ENCODE peak calls at places on chromosomes 4 and X, in seven cellular contexts. S is fibroblast of mammary gland, W is uterus, K is astrocyte of the cerebellum, N is BJ, T is transverse colon, A is thoracic aorta. O is an unnamed sample.

GRCh38 chrX:70255452-70255851 is 4.6 kb downstream of the P2RY4 start:
- DNase-seq in S (peak), W (no peak), K (no peak), N (no peak), T (no peak), A (no peak), O (no peak)

GRCh38 chrX:46953597-46953996 is 41.4 kb downstream of the JADE3 start:
- DNase-seq in S (peak), W (no peak), K (no peak), N (no peak), T (no peak), A (no peak), O (no peak)

GRCh38 chr4:22850055-22850454 is 157.3 kb downstream of the GBA3 start:
- DNase-seq in S (no peak), W (no peak), K (no peak), N (no peak), T (no peak), A (no peak), O (no peak)

GRCh38 chr4:184599492-184600135 is 49.6 kb downstream of the CASP3 start:
- DNase-seq in S (peak), W (no peak), K (peak), N (peak), T (no peak), A (no peak), O (peak)

GRCh38 chr4:177001271-177002175 is 208.8 kb upstream of the VEGFC start:
- DNase-seq in S (peak), W (no peak), K (no peak), N (no peak), T (no peak), A (no peak), O (peak)

GRCh38 chrX:23952984-23953907 is 45.4 kb downstream of the CXorf58 start:
- DNase-seq in S (no peak), W (no peak), K (no peak), N (no peak), T (no peak), A (no peak), O (no peak)

GRCh38 chr4:27807207-27807606 is 946.6 kb downstream of the STIM2 start:
- DNase-seq in S (peak), W (no peak), K (no peak), N (no peak), T (no peak), A (no peak), O (no peak)

GRCh38 chrX:69618803-69619202 is 2.9 kb downstream of the EDA start:
- DNase-seq in S (peak), W (no peak), K (no peak), N (no peak), T (peak), A (no peak), O (peak)

GRCh38 chr4:107740950-107741701 is 21.1 kb upstream of the PAPSS1 start:
- DNase-seq in S (peak), W (peak), K (peak), N (peak), T (peak), A (no peak), O (peak)

GRCh38 chr4:105894570-105895323 is 524 bp upstream of the NPNT start:
- DNase-seq in S (no peak), W (no peak), K (peak), N (no peak), T (peak), A (no peak), O (peak)

GRCh38 chr4:74886490-74886889 is 46.4 kb upstream of the PARM1 start:
- DNase-seq in S (peak), W (no peak), K (no peak), N (peak), T (no peak), A (no peak), O (peak)

GRCh38 chr4:121034010-121034409 is 38.3 kb downstream of the NDNF start:
- DNase-seq in S (peak), W (no peak), K (peak), N (peak), T (no peak), A (no peak), O (peak)

GRCh38 chr4:48331577-48332340 is 9.6 kb upstream of the SLAIN2 start:
- DNase-seq in S (peak), W (no peak), K (no peak), N (peak), T (no peak), A (no peak), O (peak)

GRCh38 chr4:140156529-140157171 is 2.7 kb upstream of the MAML3 start:
- DNase-seq in S (no peak), W (no peak), K (no peak), N (no peak), T (no peak), A (no peak), O (peak)

GRCh38 chrX:53211391-53211978 is 13.5 kb downstream of the KDM5C start:
- DNase-seq in S (peak), W (no peak), K (no peak), N (no peak), T (no peak), A (no peak), O (no peak)

GRCh38 chrX:116357317-116357716 is 79.1 kb upstream of the SLC6A14 start:
- DNase-seq in S (no peak), W (no peak), K (no peak), N (no peak), T (no peak), A (no peak), O (no peak)

GRCh38 chrX:115892056-115892708 is 278.4 kb upstream of the AGTR2 start:
- DNase-seq in S (peak), W (no peak), K (no peak), N (no peak), T (peak), A (no peak), O (no peak)

GRCh38 chr4:186918466-186918865 is 194.8 kb upstream of the FAT1 start:
- DNase-seq in S (no peak), W (no peak), K (no peak), N (no peak), T (no peak), A (no peak), O (peak)

GRCh38 chr4:25861951-25862410 is 807 bp downstream of the SEL1L3 start:
- DNase-seq in S (peak), W (no peak), K (no peak), N (no peak), T (peak), A (no peak), O (peak)

GRCh38 chr4:59091376-59092142 is 1981.4 kb upstream of the IGFBP7 start:
- DNase-seq in S (no peak), W (peak), K (no peak), N (no peak), T (no peak), A (no peak), O (no peak)

GRCh38 chrX:97882306-97882705 is 998.6 kb downstream of the RPA4 start:
- DNase-seq in S (peak), W (no peak), K (no peak), N (no peak), T (no peak), A (no peak), O (no peak)

GRCh38 chrX:133045986-133046385 is 50.9 kb downstream of the USP26 start:
- DNase-seq in S (peak), W (no peak), K (no peak), N (no peak), T (no peak), A (no peak), O (peak)

GRCh38 chr4:39335566-39335965 is 30.6 kb downstream of the RFC1 start:
- DNase-seq in S (no peak), W (no peak), K (no peak), N (no peak), T (no peak), A (no peak), O (no peak)

GRCh38 chr4:139595989-139596679 is 40.1 kb upstream of the SETD7 start:
- DNase-seq in S (peak), W (no peak), K (no peak), N (no peak), T (no peak), A (no peak), O (peak)

GRCh38 chrX:38806054-38806389 is 4.8 kb downstream of the MID1IP1 start:
- DNase-seq in S (no peak), W (no peak), K (no peak), N (no peak), T (no peak), A (no peak), O (no peak)

GRCh38 chr4:1406416-1406945 is at the start of gene NKX1-1:
- DNase-seq in S (no peak), W (no peak), K (no peak), N (no peak), T (no peak), A (no peak), O (no peak)

GRCh38 chrX:34350552-34350951 is 218.4 kb upstream of the FAM47A start:
- DNase-seq in S (no peak), W (no peak), K (no peak), N (no peak), T (no peak), A (no peak), O (no peak)

GRCh38 chr4:1713003-1713397 is 881 bp upstream of the SLBP start:
- DNase-seq in S (no peak), W (no peak), K (no peak), N (no peak), T (no peak), A (no peak), O (no peak)

GRCh38 chr4:110619001-110619350 is 3.9 kb downstream of the PITX2 start:
- DNase-seq in S (no peak), W (no peak), K (no peak), N (no peak), T (no peak), A (no peak), O (no peak)

GRCh38 chr4:110621328-110621812 is 1.5 kb downstream of the PITX2 start:
- DNase-seq in S (no peak), W (no peak), K (no peak), N (no peak), T (no peak), A (no peak), O (no peak)

GRCh38 chr4:110619401-110620247 is 3.3 kb downstream of the PITX2 start:
- DNase-seq in S (no peak), W (no peak), K (no peak), N (no peak), T (no peak), A (no peak), O (no peak)

GRCh38 chr4:110621839-110622751 is 782 bp downstream of the PITX2 start:
- DNase-seq in S (peak), W (no peak), K (no peak), N (no peak), T (no peak), A (no peak), O (no peak)

DNA sequence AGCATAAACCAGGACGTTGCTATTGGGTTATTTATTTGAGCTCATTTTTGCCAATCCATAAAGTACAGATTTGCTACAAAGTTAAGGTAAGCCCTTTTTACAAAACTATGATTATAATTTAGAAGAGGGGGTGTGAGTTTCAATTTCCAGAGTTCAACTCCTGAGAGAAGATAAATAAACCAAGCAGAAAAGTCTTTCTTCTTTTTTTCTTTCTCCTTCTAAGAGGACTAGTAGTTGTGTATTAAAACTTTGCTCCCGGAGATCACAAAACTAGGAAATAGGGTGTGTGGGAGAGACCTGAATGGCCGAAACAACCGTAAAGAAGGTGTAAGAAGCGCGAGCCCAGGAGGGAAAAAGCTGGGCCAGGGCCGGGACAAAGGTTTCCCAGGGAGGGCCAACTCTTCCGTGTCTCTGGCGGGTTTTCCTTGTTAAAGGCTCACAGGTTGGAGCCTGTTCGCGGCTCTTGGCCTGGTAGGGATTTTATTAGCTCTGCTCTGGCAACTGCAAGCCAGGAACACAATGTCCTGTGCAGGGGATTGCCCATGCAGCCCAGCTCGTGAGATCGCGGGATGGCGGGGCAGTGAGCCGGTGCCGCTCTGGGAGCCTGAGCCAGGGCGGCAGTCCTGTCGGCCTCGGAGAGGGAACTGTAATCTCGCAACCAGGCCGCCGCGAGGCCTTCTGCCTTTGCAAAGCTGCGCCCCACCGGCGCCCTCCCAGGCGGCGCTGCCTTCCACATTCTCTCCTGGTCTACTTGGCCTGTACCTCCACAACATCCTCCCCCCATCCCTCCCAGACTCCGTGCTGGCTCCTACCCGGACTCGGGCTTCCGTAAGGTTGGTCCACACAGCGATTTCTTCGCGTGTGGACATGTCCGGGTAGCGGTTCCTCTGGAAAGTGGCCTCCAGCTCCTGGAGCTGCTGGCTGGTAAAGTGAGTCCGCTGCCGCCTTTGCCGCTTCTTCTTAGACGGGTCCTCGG is 2.2 kb downstream of the PITX2 start:
- DNase-seq in S (no peak), W (no peak), K (no peak), N (no peak), T (peak), A (no peak), O (no peak)
- H3K4me3 ChIP-seq in S (no peak), W (no peak), K (no peak), N (no peak), T (no peak), A (peak), O (no peak)

GRCh38 chrX:128781506-128781905 is 729.3 kb upstream of the ACTRT1 start:
- DNase-seq in S (no peak), W (no peak), K (no peak), N (no peak), T (peak), A (no peak), O (no peak)
- TF ChIP-seq CTCF in S (no peak), W (no peak), K (no peak), N (no peak), T (peak), A (no peak), O (no peak)

DNA sequence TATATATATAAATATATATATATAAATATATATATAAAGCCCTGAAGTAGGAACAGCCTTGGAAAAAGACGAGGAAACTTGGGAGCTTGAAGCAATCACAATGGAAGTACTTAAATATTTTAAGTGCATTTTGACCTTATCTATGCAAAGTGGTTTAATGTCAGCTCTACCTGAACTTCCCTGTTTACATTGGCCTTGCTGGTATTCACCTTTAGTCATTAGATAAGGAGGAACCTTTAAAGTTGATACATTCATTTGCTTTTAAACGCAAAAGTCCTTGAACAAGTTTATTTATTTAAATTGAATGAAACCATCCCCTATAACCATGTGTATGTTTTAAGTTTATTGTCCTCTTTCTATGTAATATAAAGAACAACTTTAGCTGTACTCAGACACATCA is 166.7 kb upstream of the ANKRD50 start:
- DNase-seq in S (no peak), W (no peak), K (no peak), N (no peak), T (no peak), A (no peak), O (no peak)
- H3K4me3 ChIP-seq in S (no peak), W (no peak), K (no peak), N (no peak), T (no peak), A (no peak), O (no peak)

GRCh38 chr4:15197005-15197404 is 194.7 kb downstream of the CPEB2 start:
- DNase-seq in S (peak), W (no peak), K (no peak), N (no peak), T (no peak), A (no peak), O (peak)
- TF ChIP-seq CTCF in S (peak), W (no peak), K (peak), N (peak), T (no peak), A (no peak), O (peak)

GRCh38 chr4:16072168-16072567 is 11.7 kb downstream of the PROM1 start:
- DNase-seq in S (no peak), W (no peak), K (no peak), N (no peak), T (no peak), A (no peak), O (no peak)

GRCh38 chr4:16070203-16070602 is 13.6 kb downstream of the PROM1 start:
- DNase-seq in S (no peak), W (no peak), K (no peak), N (no peak), T (no peak), A (no peak), O (no peak)

GRCh38 chr4:16067515-16067914 is 16.3 kb downstream of the PROM1 start:
- DNase-seq in S (peak), W (no peak), K (no peak), N (no peak), T (peak), A (no peak), O (no peak)

GRCh38 chr4:16065066-16065465 is 18.8 kb downstream of the PROM1 start:
- DNase-seq in S (no peak), W (no peak), K (no peak), N (no peak), T (no peak), A (no peak), O (no peak)

DNA sequence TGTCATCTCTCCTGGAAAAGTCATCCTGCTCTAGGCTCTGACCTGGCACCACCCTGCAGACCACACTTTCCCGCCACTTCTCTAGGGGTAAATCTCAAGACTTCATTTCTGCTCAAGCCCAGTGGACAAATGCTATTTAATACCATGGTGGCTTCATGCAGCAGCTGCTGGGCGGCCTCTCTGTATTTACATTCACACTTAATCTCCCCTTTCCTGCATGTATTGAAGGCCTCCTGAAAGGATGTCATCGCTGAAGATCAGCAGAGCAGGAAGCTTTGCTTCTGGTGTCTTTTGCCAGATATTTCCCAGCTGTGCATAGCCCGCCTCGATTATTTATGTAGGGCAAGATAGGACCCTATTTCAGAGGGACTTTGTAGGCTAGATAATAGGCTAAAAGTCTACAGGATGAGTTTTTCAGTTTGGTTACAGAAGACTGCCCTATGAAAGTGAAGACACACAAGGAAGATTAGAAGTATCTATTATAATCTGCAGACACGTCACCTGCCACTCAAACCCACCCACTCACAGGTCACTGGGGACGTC is 17.2 kb downstream of the PROM1 start:
- DNase-seq in S (no peak), W (no peak), K (no peak), N (no peak), T (no peak), A (no peak), O (no peak)
- H3K4me3 ChIP-seq in S (no peak), W (no peak), K (no peak), N (no peak), T (no peak), A (no peak), O (no peak)

GRCh38 chrX:25853002-25853479 is 285.1 kb upstream of the MAGEB18 start:
- DNase-seq in S (no peak), W (no peak), K (no peak), N (no peak), T (no peak), A (no peak), O (no peak)
- TF ChIP-seq CTCF in S (no peak), W (no peak), K (no peak), N (no peak), T (no peak), A (no peak), O (no peak)

GRCh38 chr4:103198111-103198765 is at the start of gene CENPE:
- DNase-seq in S (peak), W (peak), K (peak), N (peak), T (peak), A (peak), O (peak)

GRCh38 chr4:103201724-103202123 is 3.6 kb upstream of the CENPE start:
- DNase-seq in S (no peak), W (no peak), K (no peak), N (no peak), T (no peak), A (no peak), O (no peak)

GRCh38 chr4:103197765-103198110 is 405 bp downstream of the CENPE start:
- DNase-seq in S (peak), W (no peak), K (no peak), N (no peak), T (no peak), A (no peak), O (no peak)

GRCh38 chr4:103201254-103201653 is 3.1 kb upstream of the CENPE start:
- DNase-seq in S (no peak), W (no peak), K (no peak), N (no peak), T (no peak), A (no peak), O (no peak)

DNA sequence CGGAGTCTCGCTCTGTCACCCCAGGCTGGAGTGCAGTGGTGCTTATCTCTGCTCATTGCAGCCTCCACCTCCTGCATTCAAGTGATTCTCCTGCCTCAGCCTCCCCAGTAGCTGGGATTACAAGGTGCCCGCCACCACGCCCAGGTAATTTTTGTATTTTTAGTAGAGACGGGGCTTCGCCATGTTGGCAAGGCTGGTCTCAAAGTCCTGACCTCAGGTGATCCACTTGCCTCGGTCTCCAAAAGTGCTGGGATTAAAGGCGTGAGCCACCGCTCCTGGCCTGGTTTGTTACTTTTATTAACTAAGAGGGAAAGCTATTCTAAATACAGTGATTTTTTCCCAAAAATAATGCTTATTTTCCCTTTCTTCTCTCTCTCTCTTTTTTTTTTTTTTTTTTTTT is 866 bp upstream of the CENPE start:
- DNase-seq in S (no peak), W (no peak), K (no peak), N (no peak), T (no peak), A (no peak), O (no peak)
- H3K4me3 ChIP-seq in S (peak), W (peak), K (peak), N (peak), T (no peak), A (peak), O (peak)

GRCh38 chr4:88573995-88574394 is 18.3 kb upstream of the HERC3 start:
- DNase-seq in S (peak), W (no peak), K (no peak), N (no peak), T (no peak), A (no peak), O (no peak)
- TF ChIP-seq CTCF in S (peak), W (peak), K (peak), N (peak), T (no peak), A (no peak), O (peak)